ENCODE peak calls at places on chromosomes 11 and 22, in ten cellular contexts. I is OCI-LY7, X is GM23248, H is lower lobe of right lung, P is stomach, E is fibroblast of lung, D is uterus, V is aorta, Q is NT2/D1, K is IMR-90. F is an unnamed sample. For H3K9me3 and H3K4me1, the result is how much of the 10 kb centered on the place peaks cover.

GRCh38 chr11:61922539-61922938 is 5.2 kb upstream of the RAB3IL1 start:
- DNase-seq in I (no peak), X (peak), H (peak), P (peak), E (peak), D (peak), V (peak), Q (no peak), K (peak), F (no peak)

GRCh38 chr22:42202048-42202447 is 68.4 kb downstream of the TCF20 start:
- DNase-seq in I (no peak), X (no peak), H (no peak), P (no peak), E (no peak), D (no peak), V (no peak), Q (no peak), K (no peak), F (no peak)

GRCh38 chr11:134047586-134047999 is 21.3 kb upstream of the JAM3 start:
- DNase-seq in I (no peak), X (peak), H (no peak), P (no peak), E (peak), D (peak), V (peak), Q (no peak), K (peak), F (no peak)

GRCh38 chr11:17598700-17599459 is 51.8 kb downstream of the OTOG start:
- DNase-seq in I (peak), X (peak), H (peak), P (peak), E (peak), D (peak), V (peak), Q (peak), K (peak), F (peak)

GRCh38 chr11:3859373-3859881 is 4.0 kb downstream of the STIM1 start:
- DNase-seq in I (peak), X (no peak), H (no peak), P (peak), E (no peak), D (no peak), V (peak), Q (no peak), K (no peak), F (peak)

GRCh38 chr11:46363455-46363920 is 16.2 kb downstream of the DGKZ start:
- DNase-seq in I (no peak), X (peak), H (no peak), P (no peak), E (no peak), D (no peak), V (no peak), Q (no peak), K (peak), F (no peak)

GRCh38 chr22:32708835-32709234 is 92.7 kb upstream of the TIMP3 start:
- DNase-seq in I (no peak), X (peak), H (no peak), P (no peak), E (no peak), D (no peak), V (no peak), Q (no peak), K (peak), F (no peak)

GRCh38 chr11:95911369-95911759 is 12.5 kb downstream of the MTMR2 start:
- DNase-seq in I (no peak), X (no peak), H (no peak), P (no peak), E (no peak), D (no peak), V (no peak), Q (no peak), K (no peak), F (no peak)

GRCh38 chr11:95512177-95512576 is 277.4 kb downstream of the FAM76B start:
- DNase-seq in I (no peak), X (peak), H (no peak), P (no peak), E (peak), D (peak), V (peak), Q (no peak), K (peak), F (no peak)

GRCh38 chr11:46421257-46421880 is 29.8 kb upstream of the CHRM4 start:
- DNase-seq in I (no peak), X (no peak), H (no peak), P (no peak), E (no peak), D (no peak), V (no peak), Q (no peak), K (no peak), F (no peak)

GRCh38 chr11:6458352-6458751 is 15.4 kb downstream of the TRIM3 start:
- DNase-seq in I (no peak), X (no peak), H (no peak), P (no peak), E (no peak), D (no peak), V (no peak), Q (no peak), K (no peak), F (no peak)

GRCh38 chr22:41656515-41656914 is 32.2 kb downstream of the SNU13 start:
- DNase-seq in I (no peak), X (no peak), H (no peak), P (no peak), E (peak), D (no peak), V (no peak), Q (no peak), K (peak), F (no peak)

GRCh38 chr22:24553597-24554315 is 1.2 kb downstream of the GUCD1 start:
- DNase-seq in I (peak), X (peak), H (no peak), P (peak), E (no peak), D (no peak), V (no peak), Q (no peak), K (peak), F (peak)

GRCh38 chr22:30047364-30047738 is 32.9 kb upstream of the HORMAD2 start:
- DNase-seq in I (peak), X (no peak), H (no peak), P (no peak), E (peak), D (no peak), V (no peak), Q (no peak), K (peak), F (no peak)

GRCh38 chr11:61872935-61873565 is 18.3 kb downstream of the FADS3 start:
- DNase-seq in I (no peak), X (no peak), H (no peak), P (no peak), E (no peak), D (no peak), V (no peak), Q (no peak), K (no peak), F (no peak)

GRCh38 chr22:42617155-42617983 is 2.7 kb upstream of the POLDIP3 start:
- DNase-seq in I (no peak), X (no peak), H (no peak), P (no peak), E (no peak), D (no peak), V (no peak), Q (no peak), K (no peak), F (no peak)

GRCh38 chr11:64597671-64598101 is 6.7 kb downstream of the SLC22A12 start:
- DNase-seq in I (no peak), X (no peak), H (peak), P (no peak), E (no peak), D (no peak), V (peak), Q (no peak), K (no peak), F (no peak)

GRCh38 chr11:2262301-2263011 is 7.9 kb downstream of the ASCL2 start:
- DNase-seq in I (no peak), X (no peak), H (no peak), P (no peak), E (no peak), D (no peak), V (no peak), Q (no peak), K (no peak), F (no peak)

GRCh38 chr11:79100093-79100704 is 340.6 kb downstream of the TENM4 start:
- DNase-seq in I (peak), X (peak), H (no peak), P (peak), E (peak), D (no peak), V (peak), Q (no peak), K (peak), F (peak)

GRCh38 chr11:130904380-130904779 is 11.9 kb downstream of the SNX19 start:
- DNase-seq in I (no peak), X (peak), H (no peak), P (no peak), E (peak), D (no peak), V (no peak), Q (no peak), K (no peak), F (no peak)

GRCh38 chr22:21641417-21641794 is 696 bp upstream of the SDF2L1 start:
- DNase-seq in I (no peak), X (peak), H (peak), P (peak), E (peak), D (no peak), V (peak), Q (no peak), K (peak), F (peak)

GRCh38 chr22:37167981-37168647 is 18.4 kb upstream of the IL2RB start:
- DNase-seq in I (no peak), X (no peak), H (peak), P (no peak), E (no peak), D (no peak), V (peak), Q (no peak), K (no peak), F (peak)

GRCh38 chr22:37741312-37741795 is 44.5 kb downstream of the TRIOBP start:
- DNase-seq in I (no peak), X (peak), H (peak), P (peak), E (peak), D (peak), V (peak), Q (no peak), K (peak), F (peak)

GRCh38 chr11:84290647-84291046 is 1004.5 kb upstream of the CCDC90B start:
- DNase-seq in I (no peak), X (peak), H (no peak), P (no peak), E (peak), D (no peak), V (no peak), Q (no peak), K (peak), F (no peak)

GRCh38 chr11:33692013-33692504 is 8.6 kb downstream of the C11orf91 start:
- DNase-seq in I (no peak), X (peak), H (no peak), P (peak), E (peak), D (peak), V (peak), Q (no peak), K (peak), F (no peak)

GRCh38 chr22:21697866-21698265 is 32.1 kb downstream of the PPIL2 start:
- DNase-seq in I (no peak), X (peak), H (no peak), P (no peak), E (peak), D (no peak), V (no peak), Q (no peak), K (peak), F (no peak)

GRCh38 chr22:47449508-47450270 is 687.2 kb downstream of the TBC1D22A start:
- DNase-seq in I (no peak), X (no peak), H (no peak), P (no peak), E (no peak), D (no peak), V (no peak), Q (no peak), K (no peak), F (no peak)
- H3K9me3 ChIP-seq in I (under half), X (under half), H (under half), P (under half), E (under half), D (under half), V (under half), Q (under half), K (half or more), F (under half)

GRCh38 chr11:73172992-73173656 is 31.0 kb upstream of the FCHSD2 start:
- DNase-seq in I (no peak), X (no peak), H (no peak), P (no peak), E (no peak), D (no peak), V (no peak), Q (no peak), K (no peak), F (no peak)
- H3K4me1 ChIP-seq in I (half or more), X (under half), H (under half), P (under half), E (under half), D (under half), V (under half), Q (under half), K (under half), F (under half)

DNA sequence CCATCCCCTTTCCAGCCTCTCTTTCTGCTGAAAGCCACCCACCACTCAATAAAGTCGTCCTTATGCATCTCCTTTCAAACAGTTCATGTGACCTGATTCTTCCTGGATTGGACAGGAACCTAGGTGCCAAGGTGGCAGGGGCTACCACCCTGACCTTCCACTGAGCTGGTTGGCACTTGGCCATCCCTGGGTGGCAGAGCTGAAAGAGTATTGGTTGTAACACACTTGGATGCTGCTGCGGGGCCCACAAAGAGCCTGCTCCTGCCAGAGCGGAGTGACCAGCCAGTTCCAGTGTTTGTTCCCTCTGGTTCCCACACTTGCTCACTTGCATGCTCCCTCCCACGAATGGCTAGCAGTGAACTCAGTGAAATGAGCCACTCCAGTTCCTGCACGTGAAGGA is 57.2 kb upstream of the OR4C15 start:
- DNase-seq in I (no peak), X (no peak), H (no peak), P (no peak), E (no peak), D (no peak), V (no peak), Q (no peak), K (no peak), F (no peak)
- H3K9me3 ChIP-seq in I (under half), X (under half), H (under half), P (half or more), E (under half), D (under half), V (under half), Q (under half), K (under half), F (under half)

GRCh38 chr11:66593303-66593635 is 284 bp downstream of the CCS start:
- DNase-seq in I (no peak), X (peak), H (no peak), P (no peak), E (no peak), D (no peak), V (no peak), Q (no peak), K (no peak), F (no peak)
- H3K4me1 ChIP-seq in I (under half), X (under half), H (under half), P (under half), E (under half), D (under half), V (under half), Q (under half), K (under half), F (under half)

DNA sequence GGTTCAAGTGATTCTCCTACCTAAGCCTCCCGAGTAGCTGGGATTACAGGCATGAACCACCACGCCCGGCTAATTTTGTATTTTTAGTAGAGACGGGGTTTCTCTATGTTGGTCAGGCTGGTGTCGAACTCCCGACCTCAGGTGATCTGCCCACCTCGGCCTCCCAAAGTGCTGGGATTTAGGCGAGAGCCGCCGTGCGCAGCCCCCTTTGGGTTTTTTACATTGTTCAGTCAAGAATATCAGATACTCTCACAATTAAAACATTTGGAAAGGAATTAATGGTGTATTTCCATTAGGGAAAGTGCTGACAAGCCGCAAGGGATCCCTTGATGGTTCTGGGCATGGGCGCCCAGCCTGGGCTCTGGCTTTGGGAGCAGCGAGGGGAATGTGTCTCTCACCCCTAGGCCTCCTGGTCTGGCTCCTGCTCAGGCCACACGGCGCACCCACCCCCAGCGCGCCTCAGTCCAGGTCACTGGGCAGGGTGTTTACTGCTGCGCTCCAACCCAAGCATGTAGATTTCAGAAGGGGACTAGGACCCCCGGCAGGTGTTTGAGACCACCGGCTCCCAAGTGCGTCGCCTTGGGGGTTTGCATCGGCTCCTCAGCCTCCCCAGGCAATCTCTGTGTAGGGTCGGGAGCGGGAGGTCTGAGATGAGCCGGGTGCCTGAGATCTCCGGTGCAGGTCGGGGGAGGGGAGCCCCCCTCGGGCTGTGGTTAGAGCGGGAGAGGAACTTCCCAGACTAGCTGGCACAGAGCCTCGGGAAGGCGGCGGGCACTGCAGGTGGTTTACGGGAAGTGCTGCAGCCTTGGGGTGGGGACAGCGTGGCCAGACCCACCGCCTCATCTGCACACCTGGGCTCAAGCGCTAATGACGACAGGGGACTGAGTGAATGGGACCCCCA is 820 bp upstream of the IRF7 start:
- DNase-seq in I (no peak), X (no peak), H (no peak), P (no peak), E (no peak), D (no peak), V (peak), Q (no peak), K (no peak), F (no peak)
- H3K9me3 ChIP-seq in I (under half), X (under half), H (under half), P (under half), E (under half), D (under half), V (under half), Q (under half), K (under half), F (under half)

GRCh38 chr11:72836111-72836510 is 21.9 kb downstream of the ATG16L2 start:
- DNase-seq in I (no peak), X (no peak), H (peak), P (no peak), E (peak), D (peak), V (no peak), Q (no peak), K (no peak), F (no peak)
- H3K4me1 ChIP-seq in I (under half), X (under half), H (under half), P (under half), E (under half), D (under half), V (under half), Q (under half), K (under half), F (under half)

DNA sequence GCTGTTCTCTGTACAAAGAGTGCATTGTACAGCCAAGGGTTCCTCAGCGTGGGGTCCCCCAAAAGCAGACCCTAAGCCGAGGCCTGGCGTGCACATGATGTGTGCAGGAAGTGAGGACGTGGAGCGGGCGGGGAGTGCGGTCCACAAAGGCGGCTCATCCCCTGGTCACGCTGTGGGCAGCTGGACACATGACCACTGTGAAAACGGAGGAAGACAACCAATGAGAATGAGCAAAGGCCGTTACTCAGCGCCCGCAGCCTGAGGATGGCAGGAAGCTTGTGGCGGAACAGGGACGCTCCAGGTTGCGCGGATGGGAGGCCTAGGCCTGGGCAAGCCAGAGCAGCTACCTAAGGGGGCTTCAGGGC is 1263.7 kb downstream of the BRD1 start:
- DNase-seq in I (no peak), X (no peak), H (peak), P (no peak), E (no peak), D (no peak), V (peak), Q (no peak), K (no peak), F (peak)
- H3K9me3 ChIP-seq in I (under half), X (under half), H (under half), P (under half), E (under half), D (under half), V (under half), Q (under half), K (half or more), F (under half)

F was measured in right lobe of liver.